ENCODE peak calls at places on chromosomes 4 and X, in nine cellular contexts. One of them, this sample, is unnamed.

GRCh38 chr4:25823632-25824031 is 39.2 kb downstream of the SEL1L3 start:
- DNase-seq in activated CD4-positive, alpha-beta T cell treated with anti-CD3 and anti-CD28 coated beads, Interleukin-2, amount 50 U/mL, for 4 hours: no peak
- DNase-seq in left cardiac atrium: no peak
- DNase-seq in nucleus accumbens: no peak
- DNase-seq in caudate nucleus: no peak
- DNase-seq in hippocampal formation: no peak
- DNase-seq in stimulated activated CD4-positive, alpha-beta T cell treated with anti-CD3 and anti-CD28 coated beads, Interleukin-1b, Interleukin-23, amount 100 ng/mL, for 24 hours: no peak
- DNase-seq in mammary epithelial cell: no peak
- DNase-seq in A549: no peak
- DNase-seq in this sample: no peak

GRCh38 chrX:3142259-3143042 is 101.2 kb downstream of the ARSF start:
- DNase-seq in activated CD4-positive, alpha-beta T cell treated with anti-CD3 and anti-CD28 coated beads, Interleukin-2, amount 50 U/mL, for 4 hours: no peak
- DNase-seq in left cardiac atrium: no peak
- DNase-seq in nucleus accumbens: no peak
- DNase-seq in caudate nucleus: no peak
- DNase-seq in hippocampal formation: no peak
- DNase-seq in stimulated activated CD4-positive, alpha-beta T cell treated with anti-CD3 and anti-CD28 coated beads, Interleukin-1b, Interleukin-23, amount 100 ng/mL, for 24 hours: no peak
- DNase-seq in mammary epithelial cell: no peak
- DNase-seq in A549: no peak
- DNase-seq in this sample: no peak

GRCh38 chrX:134172588-134173259 is 64.3 kb upstream of the CCDC160 start:
- DNase-seq in activated CD4-positive, alpha-beta T cell treated with anti-CD3 and anti-CD28 coated beads, Interleukin-2, amount 50 U/mL, for 4 hours: peak; percentile 39
- DNase-seq in left cardiac atrium: peak; percentile 37
- DNase-seq in nucleus accumbens: no peak
- DNase-seq in caudate nucleus: peak; percentile 1
- DNase-seq in hippocampal formation: peak; percentile 17
- DNase-seq in stimulated activated CD4-positive, alpha-beta T cell treated with anti-CD3 and anti-CD28 coated beads, Interleukin-1b, Interleukin-23, amount 100 ng/mL, for 24 hours: no peak
- DNase-seq in mammary epithelial cell: no peak
- DNase-seq in A549: peak; percentile 7
- DNase-seq in this sample: peak; percentile 22

GRCh38 chrX:123764967-123765871 is 32.4 kb upstream of the THOC2 start:
- DNase-seq in activated CD4-positive, alpha-beta T cell treated with anti-CD3 and anti-CD28 coated beads, Interleukin-2, amount 50 U/mL, for 4 hours: peak; percentile 28
- DNase-seq in left cardiac atrium: peak; percentile 88
- DNase-seq in nucleus accumbens: peak; percentile 59
- DNase-seq in caudate nucleus: peak; percentile 76
- DNase-seq in hippocampal formation: peak; percentile 71
- DNase-seq in stimulated activated CD4-positive, alpha-beta T cell treated with anti-CD3 and anti-CD28 coated beads, Interleukin-1b, Interleukin-23, amount 100 ng/mL, for 24 hours: peak; percentile 50
- DNase-seq in mammary epithelial cell: peak; percentile 81
- DNase-seq in A549: peak; percentile 84
- DNase-seq in this sample: peak; percentile 50

GRCh38 chr4:113683143-113683542 is 78.4 kb downstream of the CAMK2D start:
- DNase-seq in activated CD4-positive, alpha-beta T cell treated with anti-CD3 and anti-CD28 coated beads, Interleukin-2, amount 50 U/mL, for 4 hours: peak; percentile 64
- DNase-seq in left cardiac atrium: no peak
- DNase-seq in nucleus accumbens: no peak
- DNase-seq in caudate nucleus: no peak
- DNase-seq in hippocampal formation: no peak
- DNase-seq in stimulated activated CD4-positive, alpha-beta T cell treated with anti-CD3 and anti-CD28 coated beads, Interleukin-1b, Interleukin-23, amount 100 ng/mL, for 24 hours: peak; percentile 56
- DNase-seq in mammary epithelial cell: peak; percentile 45
- DNase-seq in A549: no peak
- DNase-seq in this sample: no peak

GRCh38 chrX:41332408-41332987 is 1.5 kb upstream of the DDX3X start:
- DNase-seq in activated CD4-positive, alpha-beta T cell treated with anti-CD3 and anti-CD28 coated beads, Interleukin-2, amount 50 U/mL, for 4 hours: no peak
- DNase-seq in left cardiac atrium: peak; percentile 42
- DNase-seq in nucleus accumbens: no peak
- DNase-seq in caudate nucleus: peak; percentile 34
- DNase-seq in hippocampal formation: peak; percentile 18
- DNase-seq in stimulated activated CD4-positive, alpha-beta T cell treated with anti-CD3 and anti-CD28 coated beads, Interleukin-1b, Interleukin-23, amount 100 ng/mL, for 24 hours: no peak
- DNase-seq in mammary epithelial cell: no peak
- DNase-seq in A549: no peak
- DNase-seq in this sample: no peak

GRCh38 chr4:75002381-75002780 is 69.5 kb downstream of the PARM1 start:
- DNase-seq in activated CD4-positive, alpha-beta T cell treated with anti-CD3 and anti-CD28 coated beads, Interleukin-2, amount 50 U/mL, for 4 hours: no peak
- DNase-seq in left cardiac atrium: no peak
- DNase-seq in nucleus accumbens: no peak
- DNase-seq in caudate nucleus: no peak
- DNase-seq in hippocampal formation: no peak
- DNase-seq in stimulated activated CD4-positive, alpha-beta T cell treated with anti-CD3 and anti-CD28 coated beads, Interleukin-1b, Interleukin-23, amount 100 ng/mL, for 24 hours: no peak
- DNase-seq in mammary epithelial cell: no peak
- DNase-seq in A549: no peak
- DNase-seq in this sample: no peak

GRCh38 chr4:121156822-121157769 is 7.0 kb downstream of the TNIP3 start:
- DNase-seq in activated CD4-positive, alpha-beta T cell treated with anti-CD3 and anti-CD28 coated beads, Interleukin-2, amount 50 U/mL, for 4 hours: peak; percentile 16
- DNase-seq in left cardiac atrium: peak; percentile 33
- DNase-seq in nucleus accumbens: no peak
- DNase-seq in caudate nucleus: no peak
- DNase-seq in hippocampal formation: peak; percentile 5
- DNase-seq in stimulated activated CD4-positive, alpha-beta T cell treated with anti-CD3 and anti-CD28 coated beads, Interleukin-1b, Interleukin-23, amount 100 ng/mL, for 24 hours: no peak
- DNase-seq in mammary epithelial cell: no peak
- DNase-seq in A549: peak; percentile 22
- DNase-seq in this sample: no peak

GRCh38 chr4:65791111-65791806 is 121.0 kb upstream of the EPHA5 start:
- DNase-seq in activated CD4-positive, alpha-beta T cell treated with anti-CD3 and anti-CD28 coated beads, Interleukin-2, amount 50 U/mL, for 4 hours: no peak
- DNase-seq in left cardiac atrium: no peak
- DNase-seq in nucleus accumbens: no peak
- DNase-seq in caudate nucleus: no peak
- DNase-seq in hippocampal formation: no peak
- DNase-seq in stimulated activated CD4-positive, alpha-beta T cell treated with anti-CD3 and anti-CD28 coated beads, Interleukin-1b, Interleukin-23, amount 100 ng/mL, for 24 hours: no peak
- DNase-seq in mammary epithelial cell: no peak
- DNase-seq in A549: no peak
- DNase-seq in this sample: no peak

GRCh38 chrX:110284159-110284558 is 33.7 kb downstream of the AMMECR1 start:
- DNase-seq in activated CD4-positive, alpha-beta T cell treated with anti-CD3 and anti-CD28 coated beads, Interleukin-2, amount 50 U/mL, for 4 hours: no peak
- DNase-seq in left cardiac atrium: no peak
- DNase-seq in nucleus accumbens: no peak
- DNase-seq in caudate nucleus: no peak
- DNase-seq in hippocampal formation: no peak
- DNase-seq in stimulated activated CD4-positive, alpha-beta T cell treated with anti-CD3 and anti-CD28 coated beads, Interleukin-1b, Interleukin-23, amount 100 ng/mL, for 24 hours: no peak
- DNase-seq in mammary epithelial cell: peak; percentile 79
- DNase-seq in A549: peak; percentile 4
- DNase-seq in this sample: no peak

GRCh38 chr4:8591626-8592365 is 769 bp upstream of the CPZ start:
- DNase-seq in activated CD4-positive, alpha-beta T cell treated with anti-CD3 and anti-CD28 coated beads, Interleukin-2, amount 50 U/mL, for 4 hours: no peak
- DNase-seq in left cardiac atrium: peak; percentile 17
- DNase-seq in nucleus accumbens: no peak
- DNase-seq in caudate nucleus: no peak
- DNase-seq in hippocampal formation: no peak
- DNase-seq in stimulated activated CD4-positive, alpha-beta T cell treated with anti-CD3 and anti-CD28 coated beads, Interleukin-1b, Interleukin-23, amount 100 ng/mL, for 24 hours: no peak
- DNase-seq in mammary epithelial cell: no peak
- DNase-seq in A549: no peak
- DNase-seq in this sample: no peak

GRCh38 chr4:48483777-48484493 is 792 bp downstream of the SLC10A4 start:
- DNase-seq in activated CD4-positive, alpha-beta T cell treated with anti-CD3 and anti-CD28 coated beads, Interleukin-2, amount 50 U/mL, for 4 hours: no peak
- DNase-seq in left cardiac atrium: no peak
- DNase-seq in nucleus accumbens: no peak
- DNase-seq in caudate nucleus: no peak
- DNase-seq in hippocampal formation: no peak
- DNase-seq in stimulated activated CD4-positive, alpha-beta T cell treated with anti-CD3 and anti-CD28 coated beads, Interleukin-1b, Interleukin-23, amount 100 ng/mL, for 24 hours: no peak
- DNase-seq in mammary epithelial cell: no peak
- DNase-seq in A549: no peak
- DNase-seq in this sample: no peak